ENCODE peak calls at places on chromosomes 16 and 17, in five cellular contexts. V is stimulated activated CD4-positive, alpha-beta T cell treated with anti-CD3 and anti-CD28 coated beads, TNF-alpha, amount 100 ng/mL, for 48 hours; T is stimulated activated CD8-positive, alpha-beta memory T cell treated with anti-CD3 and anti-CD28 coated beads, Interleukin-4, amount 100 ng/mL, for 4 hours; I is glutamatergic neuron; K is WTC11. N is an unnamed sample.

GRCh38 chr17:37743875-37744632 is 805 bp downstream of the HNF1B start:
- DNase-seq in K (peak; percentile 54), I (peak; percentile 62), T (no peak), V (no peak), N (no peak)

GRCh38 chr17:15123593-15124590 is 141.2 kb downstream of the PMP22 start:
- DNase-seq in T (no peak), K (no peak), I (no peak), V (no peak), N (no peak)

GRCh38 chr17:70644093-70644492 is 474.8 kb downstream of the KCNJ2 start:
- DNase-seq in T (no peak), V (no peak), I (no peak), K (no peak), N (no peak)

GRCh38 chr16:84879569-84880487 is 60.0 kb downstream of the CRISPLD2 start:
- DNase-seq in I (no peak), K (no peak), V (no peak), T (no peak), N (no peak)

GRCh38 chr17:79046501-79047280 is 22.7 kb downstream of the C1QTNF1 start:
- DNase-seq in V (no peak), I (peak; percentile 54), T (no peak), K (no peak), N (no peak)

GRCh38 chr16:19520861-19521331 is 1.0 kb downstream of the GDE1 start:
- DNase-seq in V (no peak), T (no peak), K (no peak), I (no peak), N (no peak)

GRCh38 chr16:59324462-59324861 is 590.3 kb upstream of the GOT2 start:
- DNase-seq in T (no peak), I (no peak), K (no peak), V (no peak), N (no peak)

GRCh38 chr16:49575352-49576172 is 202.0 kb downstream of the C16orf78 start:
- DNase-seq in I (no peak), K (peak; percentile 35), V (no peak), T (no peak), N (no peak)

GRCh38 chr17:72407336-72408121 is 286.7 kb downstream of the SOX9 start:
- DNase-seq in K (no peak), I (peak; percentile 60), V (no peak), T (no peak), N (no peak)

GRCh38 chr17:1244606-1245012 is 25.6 kb upstream of the BHLHA9 start:
- DNase-seq in K (no peak), T (no peak), I (no peak), V (no peak), N (no peak)

GRCh38 chr16:27406729-27407128 is 4.8 kb downstream of the IL21R start:
- DNase-seq in K (no peak), I (no peak), T (no peak), V (no peak), N (no peak)

GRCh38 chr17:78411241-78411855 is 32.9 kb downstream of the PGS1 start:
- DNase-seq in T (no peak), I (no peak), K (no peak), V (no peak), N (no peak)

GRCh38 chr17:28926786-28927185 is 23.9 kb upstream of the DHRS13 start:
- DNase-seq in T (no peak), V (no peak), I (no peak), K (no peak), N (no peak)

GRCh38 chr17:245611-246010 is 64.2 kb upstream of the DOC2B start:
- DNase-seq in V (no peak), K (peak; percentile 5), T (no peak), I (no peak), N (no peak)

GRCh38 chr16:17397499-17397891 is 73.3 kb downstream of the XYLT1 start:
- DNase-seq in I (no peak), V (no peak), T (no peak), K (no peak), N (no peak)

GRCh38 chr17:49365667-49366066 is 3.6 kb upstream of the ZNF652 start:
- DNase-seq in K (peak; percentile 52), V (no peak), I (peak; percentile 38), T (no peak), N (no peak)

GRCh38 chr16:68350951-68351350 is 40.1 kb downstream of the PRMT7 start:
- DNase-seq in K (no peak), V (no peak), I (no peak), T (no peak), N (no peak)

GRCh38 chr17:1179635-1180433 is at the start of gene ABR:
- DNase-seq in K (peak; percentile 74), I (peak; percentile 67), T (no peak), V (peak; percentile 50), N (no peak)

GRCh38 chr17:72378414-72379395 is 257.9 kb downstream of the SOX9 start:
- DNase-seq in K (no peak), I (peak; percentile 49), V (no peak), T (no peak), N (no peak)

GRCh38 chr17:10384175-10384574 is 11.4 kb upstream of the MYH13 start:
- DNase-seq in V (no peak), K (no peak), I (peak; percentile 22), T (no peak), N (no peak)

GRCh38 chr17:79039171-79039570 is 15.2 kb downstream of the C1QTNF1 start:
- DNase-seq in V (no peak), T (no peak), K (no peak), I (no peak), N (no peak)

GRCh38 chr17:12256380-12256995 is 235.8 kb downstream of the MAP2K4 start:
- DNase-seq in T (no peak), V (no peak), K (no peak), I (peak; percentile 23), N (no peak)

GRCh38 chr17:72760368-72760767 is 332.1 kb downstream of the SLC39A11 start:
- DNase-seq in T (no peak), K (no peak), V (no peak), I (no peak), N (no peak)

GRCh38 chr17:82465023-82465603 is 6.6 kb downstream of the NARF start:
- DNase-seq in V (no peak), I (no peak), K (no peak), T (no peak), N (no peak)

GRCh38 chr17:9236286-9237052 is 215.2 kb downstream of the NTN1 start:
- DNase-seq in I (peak; percentile 10), K (no peak), V (no peak), T (no peak), N (no peak)